ENCODE peak calls at places on chromosome 12, in ten cellular contexts. U is uterus, E is body of pancreas, H is A549, A is IMR-90, G is ovary, P is GM12878, S is tibial nerve, K is transverse colon, Y is thyroid gland. M is an unnamed sample.

GRCh38 chr12:100473716-100474150 is at the start of gene NR1H4:
- DNase-seq in Y (no peak), U (no peak), P (no peak), G (peak; percentile 73), A (peak; percentile 73), E (peak; percentile 51), K (no peak), H (peak; percentile 29), S (no peak), M (peak; percentile 8)

GRCh38 chr12:101759396-101760047 is 20.3 kb upstream of the SYCP3 start:
- DNase-seq in K (no peak), Y (no peak), A (peak; percentile 35), E (peak; percentile 17), U (no peak), G (no peak), S (no peak), H (peak; percentile 43), P (no peak), M (peak; percentile 19)

GRCh38 chr12:11757531-11757930 is 108.1 kb downstream of the ETV6 start:
- DNase-seq in U (no peak), S (no peak), Y (no peak), P (no peak), A (no peak), E (no peak), K (peak; percentile 41), G (no peak), H (no peak), M (no peak)

GRCh38 chr12:108231109-108231905 is 102.2 kb downstream of the WSCD2 start:
- DNase-seq in S (no peak), Y (no peak), A (no peak), E (no peak), K (no peak), U (no peak), P (no peak), H (no peak), G (no peak), M (no peak)

GRCh38 chr12:3646561-3647241 is 106.2 kb downstream of the CRACR2A start:
- DNase-seq in K (no peak), Y (peak; percentile 85), G (no peak), E (peak; percentile 27), U (no peak), A (no peak), S (no peak), H (no peak), P (no peak), M (no peak)

GRCh38 chr12:38585090-38585489 is 268.5 kb downstream of the ALG10B start:
- DNase-seq in E (no peak), S (no peak), U (no peak), P (no peak), A (no peak), Y (no peak), H (no peak), K (no peak), G (no peak), M (no peak)

GRCh38 chr12:31363826-31364225 is 37.9 kb upstream of the SINHCAF start:
- DNase-seq in U (no peak), Y (no peak), A (no peak), K (no peak), E (no peak), S (no peak), G (no peak), H (no peak), P (no peak), M (no peak)

GRCh38 chr12:56864318-56864717 is 69.9 kb downstream of the SDR9C7 start:
- DNase-seq in G (no peak), U (no peak), E (no peak), H (no peak), S (no peak), Y (no peak), K (no peak), P (no peak), A (no peak), M (no peak)

GRCh38 chr12:29783773-29784666 is at the start of gene TMTC1:
- DNase-seq in Y (peak; percentile 59), S (peak; percentile 40), E (peak; percentile 49), U (peak; percentile 74), K (peak; percentile 45), P (no peak), H (no peak), G (peak; percentile 87), A (peak; percentile 50), M (peak; percentile 50)

GRCh38 chr12:109718390-109718789 is 4.8 kb downstream of the FAM222A start:
- DNase-seq in S (no peak), A (no peak), H (no peak), G (no peak), Y (no peak), E (no peak), U (no peak), K (no peak), P (no peak), M (no peak)

GRCh38 chr12:53499261-53500118 is at the start of gene MAP3K12:
- DNase-seq in E (peak; percentile 48), P (no peak), U (peak; percentile 76), K (peak; percentile 68), G (peak; percentile 83), Y (peak; percentile 61), S (peak; percentile 56), H (peak; percentile 72), A (peak; percentile 47), M (no peak)

GRCh38 chr12:53502331-53502730 is 1.2 kb downstream of the TARBP2 start:
- DNase-seq in S (no peak), A (no peak), Y (no peak), G (peak; percentile 58), U (peak; percentile 67), E (no peak), H (no peak), P (no peak), K (no peak), M (no peak)

GRCh38 chr12:53500119-53500775 is 836 bp upstream of the TARBP2 start:
- DNase-seq in P (no peak), U (peak; percentile 79), H (peak; percentile 50), Y (peak; percentile 69), K (peak; percentile 66), G (peak; percentile 92), E (peak; percentile 85), A (peak; percentile 65), S (peak; percentile 74), M (no peak)

GRCh38 chr12:53501615-53502181 is 615 bp downstream of the TARBP2 start:
- DNase-seq in G (no peak), E (no peak), Y (no peak), A (no peak), S (no peak), K (no peak), H (no peak), U (peak; percentile 41), P (no peak), M (no peak)

GRCh38 chr12:53500776-53501614 is at the start of gene TARBP2:
- DNase-seq in H (peak; percentile 100), K (peak; percentile 99), Y (peak; percentile 99), G (peak; percentile 100), U (peak; percentile 99), P (peak; percentile 98), S (peak; percentile 99), A (peak; percentile 100), E (peak; percentile 99), M (peak; percentile 83)
- TF ChIP-seq POLR2A in H (peak; percentile 72), K (peak; percentile 63), Y (peak; percentile 56), G (peak; percentile 65), U (peak; percentile 20), P (peak; percentile 94), S (peak; percentile 3), A (peak; percentile 76), E (peak; percentile 56), M (peak; percentile 70)

GRCh38 chr12:9647825-9648700 is 21.4 kb upstream of the CLEC2D start:
- DNase-seq in Y (peak; percentile 83), A (peak; percentile 69), S (peak; percentile 68), G (peak; percentile 77), K (peak; percentile 88), E (peak; percentile 79), H (peak; percentile 74), P (peak; percentile 89), U (peak; percentile 85), M (peak; percentile 73)
- TF ChIP-seq POLR2A in Y (peak; percentile 65), A (peak; percentile 28), S (peak; percentile 45), G (peak; percentile 16), K (peak; percentile 83), E (peak; percentile 76), H (peak; percentile 39), P (peak; percentile 79), U (peak; percentile 56), M (peak; percentile 57)

DNA sequence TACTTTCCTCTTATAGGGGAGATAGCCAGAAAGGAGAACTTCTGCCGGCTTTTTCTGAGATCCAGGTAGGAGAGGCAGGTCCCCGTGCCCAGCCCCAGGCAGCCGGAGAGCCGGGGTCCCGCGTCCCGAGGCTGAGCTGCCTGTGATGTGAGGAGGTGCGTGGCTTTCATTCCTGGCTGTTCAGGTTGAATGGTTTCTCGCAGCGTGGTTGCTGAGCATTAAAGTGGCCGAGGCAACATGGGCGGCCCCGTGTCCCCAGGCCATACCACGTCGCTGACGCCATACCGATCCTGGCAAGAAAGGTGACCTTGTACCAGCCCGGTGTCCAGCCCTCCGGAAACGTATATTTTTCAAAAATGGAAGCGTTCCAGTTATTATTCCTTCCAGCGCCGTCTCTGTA is 116.7 kb upstream of the MYL2 start:
- DNase-seq in A (no peak), Y (peak; percentile 73), U (no peak), G (no peak), H (no peak), S (no peak), P (no peak), E (no peak), K (no peak), M (no peak)
- TF ChIP-seq POLR2A in A (no peak), Y (peak; percentile 57), U (no peak), G (no peak), H (no peak), S (no peak), P (no peak), E (no peak), K (no peak), M (no peak)

GRCh38 chr12:130162771-130163460 is 652 bp downstream of the FZD10 start:
- DNase-seq in Y (no peak), G (no peak), A (no peak), S (no peak), U (no peak), H (no peak), K (no peak), P (no peak), E (no peak), M (no peak)

GRCh38 chr12:130160711-130161231 is 1.5 kb upstream of the FZD10 start:
- DNase-seq in P (no peak), Y (no peak), U (no peak), S (no peak), E (no peak), G (no peak), A (no peak), K (no peak), H (no peak), M (no peak)

GRCh38 chr12:130161261-130162231 is 718 bp upstream of the FZD10 start:
- DNase-seq in U (peak; percentile 23), K (peak; percentile 23), P (no peak), S (no peak), E (peak; percentile 37), H (no peak), A (no peak), Y (peak; percentile 15), G (peak; percentile 32), M (no peak)

GRCh38 chr12:130163461-130164215 is 1.4 kb downstream of the FZD10 start:
- DNase-seq in S (no peak), E (no peak), Y (no peak), K (no peak), P (no peak), H (no peak), U (no peak), G (no peak), A (no peak), M (no peak)

DNA sequence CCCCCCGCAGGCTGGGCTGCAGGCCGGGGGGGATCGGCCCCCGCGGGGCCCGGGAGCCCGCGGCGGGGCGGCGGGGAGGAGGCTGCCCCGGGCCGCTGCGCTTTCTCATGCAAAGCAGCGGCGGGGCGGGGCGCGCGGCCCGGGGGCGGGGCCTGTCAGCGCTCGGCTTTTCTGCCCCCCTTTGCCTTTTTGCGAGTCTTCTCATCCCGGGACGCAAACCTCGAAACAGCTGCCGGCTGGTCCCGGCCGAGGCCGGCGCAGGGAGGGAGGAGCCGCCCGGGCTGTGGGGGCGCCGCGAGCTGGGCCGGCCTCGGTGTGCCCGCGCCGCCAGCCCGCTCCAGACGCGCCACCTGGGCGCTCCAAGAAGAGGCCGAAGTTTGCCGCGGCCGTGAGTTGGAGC is at the start of gene FZD10:
- DNase-seq in K (peak; percentile 26), P (no peak), U (peak; percentile 31), E (peak; percentile 29), S (no peak), H (no peak), A (no peak), Y (peak; percentile 32), G (peak; percentile 40), M (no peak)
- TF ChIP-seq POLR2A in K (no peak), P (no peak), U (no peak), E (no peak), S (no peak), H (no peak), A (no peak), Y (no peak), G (no peak), M (no peak)

M was measured in H54.